ENCODE peak calls at places on chromosomes 13 and 19, in eight cellular contexts. N, M, V, E, Q, S, T and U are unnamed samples. For H3K4me1, the result is how much of the 10 kb centered on the place peaks cover.

GRCh38 chr13:100526299-100527030 is 62.1 kb downstream of the GGACT start:
- DNase-seq in Q (peak), V (no peak), E (no peak), T (no peak), M (no peak), S (no peak), N (no peak), U (no peak)

GRCh38 chr13:111519490-111520170 is 199.2 kb downstream of the TEX29 start:
- DNase-seq in S (no peak), V (no peak), N (no peak), Q (no peak), M (no peak), E (no peak), T (no peak), U (no peak)

GRCh38 chr13:33347866-33348265 is 62.3 kb upstream of the STARD13 start:
- DNase-seq in V (no peak), T (no peak), N (no peak), Q (no peak), E (no peak), S (no peak), M (no peak), U (no peak)

GRCh38 chr19:6092329-6093286 is 17.7 kb downstream of the RFX2 start:
- DNase-seq in T (no peak), E (peak), S (peak), Q (no peak), N (peak), V (peak), M (peak), U (no peak)

GRCh38 chr13:97853550-97853949 is 99.9 kb upstream of the IPO5 start:
- DNase-seq in N (no peak), T (no peak), S (no peak), Q (no peak), M (no peak), V (no peak), E (no peak), U (no peak)

GRCh38 chr19:19155495-19156219 is 14.4 kb downstream of the MEF2B start:
- DNase-seq in M (no peak), N (no peak), Q (no peak), T (no peak), S (no peak), E (peak), V (no peak), U (no peak)

GRCh38 chr13:48265217-48265815 is 32.3 kb downstream of the ITM2B start:
- DNase-seq in Q (no peak), N (no peak), V (no peak), T (peak), E (no peak), S (no peak), M (no peak), U (no peak)

GRCh38 chr13:80577951-80578670 is 237.2 kb upstream of the SPRY2 start:
- DNase-seq in S (no peak), V (no peak), E (no peak), M (no peak), N (no peak), Q (no peak), T (no peak), U (no peak)

DNA sequence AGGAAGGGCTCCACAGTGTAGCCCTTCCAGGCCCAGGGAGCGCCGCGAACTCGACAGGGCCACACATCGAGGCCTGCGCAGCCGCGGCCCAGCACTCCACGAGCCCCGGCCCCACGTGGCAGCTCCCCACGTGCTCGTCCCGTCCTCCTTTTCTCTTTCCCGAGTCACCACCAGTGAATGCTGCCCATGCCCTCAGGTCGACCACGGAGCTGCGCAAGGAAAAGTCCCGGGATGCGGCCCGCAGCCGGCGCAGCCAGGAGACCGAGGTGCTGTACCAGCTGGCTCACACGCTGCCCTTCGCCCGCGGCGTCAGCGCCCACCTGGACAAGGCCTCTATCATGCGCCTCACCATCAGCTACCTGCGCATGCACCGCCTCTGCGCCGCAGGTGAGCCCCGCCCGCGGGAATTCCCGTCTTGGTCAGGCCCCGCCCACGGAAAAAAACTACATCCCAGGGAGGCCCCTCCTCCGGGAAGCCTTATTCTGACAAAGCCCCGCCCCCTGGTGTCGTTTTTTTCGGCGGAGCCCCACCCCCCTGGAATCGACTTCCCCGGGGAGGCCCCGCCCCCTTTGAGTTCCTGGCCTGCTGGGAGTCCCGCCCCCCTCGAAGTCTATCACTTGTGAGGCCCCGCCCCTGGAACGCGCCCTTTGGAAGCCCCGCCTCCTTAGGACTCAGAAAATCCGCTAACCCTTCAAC is 7.0 kb downstream of the HIF3A start:
- DNase-seq in N (peak), S (peak), M (no peak), E (peak), T (no peak), V (no peak), Q (no peak), U (no peak)
- H3K4me1 ChIP-seq in N (under half), S (under half), M (under half), E (half or more), T (under half), V (under half), Q (under half), U (under half)

DNA sequence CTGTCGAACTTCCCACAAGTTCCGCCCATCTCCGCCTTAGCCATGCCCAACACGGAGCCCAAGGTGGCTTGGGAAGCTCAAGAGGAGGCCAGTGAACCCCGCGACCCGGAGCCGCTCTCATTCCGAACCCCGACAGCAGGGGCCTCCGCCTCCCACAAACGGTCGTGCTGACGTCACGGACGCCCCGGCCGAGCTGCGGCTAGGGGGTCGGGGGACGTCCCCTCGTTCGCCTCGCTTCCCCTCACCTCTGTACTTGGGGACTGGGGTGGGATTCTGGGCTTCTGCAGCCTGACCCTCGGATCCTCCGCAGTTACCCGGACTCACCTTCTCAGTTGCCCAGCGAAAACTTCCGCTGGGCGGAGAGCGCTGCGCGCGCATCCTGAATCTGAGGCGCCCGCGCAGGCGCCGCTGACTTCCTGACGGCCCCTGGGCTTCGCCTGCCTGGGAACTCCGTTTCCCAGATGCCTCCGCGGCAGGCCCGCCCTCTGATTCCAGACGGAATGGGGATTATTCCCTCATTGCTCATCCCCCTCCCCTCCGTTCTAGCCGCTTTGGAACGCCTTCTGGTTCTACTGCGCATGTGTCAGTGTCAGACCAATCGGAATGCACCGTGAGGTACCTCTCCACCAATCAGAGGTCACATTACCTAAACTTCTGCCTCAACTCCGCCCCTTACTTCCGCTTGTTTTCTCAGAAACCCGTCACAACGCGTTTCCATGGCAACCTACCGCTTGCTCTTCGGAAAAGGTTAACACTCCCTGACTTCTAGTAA is at the start of gene VRK3:
- DNase-seq in E (peak), Q (peak), T (peak), S (peak), N (peak), V (peak), M (peak), U (peak)
- H3K4me1 ChIP-seq in E (under half), Q (under half), T (under half), S (under half), N (under half), V (under half), M (under half), U (under half)

GRCh38 chr19:45097450-45097775 is 4.4 kb downstream of the PPP1R37 start:
- DNase-seq in T (no peak), Q (no peak), V (no peak), N (no peak), E (no peak), M (no peak), S (no peak), U (no peak)

GRCh38 chr19:45096700-45097099 is 3.7 kb downstream of the PPP1R37 start:
- DNase-seq in T (no peak), V (no peak), E (no peak), S (no peak), M (no peak), N (no peak), Q (no peak), U (no peak)

GRCh38 chr19:45094158-45094557 is 1.2 kb downstream of the PPP1R37 start:
- DNase-seq in T (no peak), E (no peak), N (no peak), M (no peak), Q (no peak), S (no peak), V (no peak), U (no peak)

GRCh38 chr19:45094707-45095106 is 1.7 kb downstream of the PPP1R37 start:
- DNase-seq in Q (no peak), T (no peak), V (no peak), S (no peak), M (no peak), E (no peak), N (no peak), U (no peak)

GRCh38 chr19:45095496-45096413 is 2.8 kb downstream of the PPP1R37 start:
- DNase-seq in V (no peak), N (no peak), Q (no peak), E (no peak), T (no peak), S (no peak), M (no peak), U (no peak)
- H3K4me1 ChIP-seq in V (under half), N (under half), Q (half or more), E (half or more), T (under half), S (under half), M (under half), U (under half)

DNA sequence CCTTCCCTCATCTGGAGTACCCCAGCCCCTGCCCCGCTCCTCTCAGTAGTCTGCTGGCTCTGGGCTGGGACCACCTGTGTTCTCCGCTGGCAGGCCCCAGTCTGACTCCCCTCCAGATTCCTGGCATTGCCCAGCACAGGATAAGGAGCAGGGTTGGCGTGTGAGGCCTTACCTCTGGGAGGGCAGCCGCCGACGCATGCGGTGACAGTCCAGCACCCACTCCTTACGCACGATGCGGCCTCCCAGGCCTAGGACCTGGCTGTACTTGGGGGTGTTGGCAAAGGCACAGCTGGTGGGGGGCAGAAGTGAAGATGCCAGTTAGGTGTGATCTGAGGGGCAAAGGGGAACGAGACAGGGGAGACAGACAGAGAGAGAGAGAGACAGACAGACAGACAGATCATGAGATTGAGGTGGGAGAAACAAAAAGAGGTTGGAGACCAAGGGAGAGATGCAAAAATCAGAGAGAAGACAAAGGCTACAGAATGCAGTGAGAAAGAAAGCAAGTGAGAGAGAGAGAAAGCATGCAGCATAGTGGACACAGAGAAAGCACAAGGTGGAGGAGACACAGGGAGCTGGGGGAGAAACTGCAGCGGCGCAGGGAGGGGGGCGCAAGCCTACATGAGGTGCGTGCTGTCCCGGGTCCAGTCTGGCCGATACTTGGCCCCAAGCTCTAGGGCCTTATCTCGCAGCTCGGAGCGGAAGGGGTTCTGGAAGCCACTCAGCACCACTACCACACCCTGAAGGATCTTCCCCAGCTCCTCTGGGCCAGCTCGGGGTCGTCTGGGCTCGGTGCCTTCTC is 18.6 kb downstream of the ZNF575 start:
- DNase-seq in S (no peak), E (no peak), M (no peak), T (no peak), N (no peak), Q (no peak), V (no peak), U (no peak)
- H3K4me1 ChIP-seq in S (under half), E (under half), M (under half), T (under half), N (under half), Q (under half), V (under half), U (under half)

GRCh38 chr19:29393915-29394460 is 131.8 kb upstream of the VSTM2B start:
- DNase-seq in E (no peak), T (no peak), M (no peak), S (no peak), N (no peak), Q (no peak), V (no peak), U (no peak)
- H3K4me1 ChIP-seq in E (under half), T (under half), M (under half), S (under half), N (under half), Q (under half), V (under half), U (under half)